ENCODE peak calls at places on chromosomes 16 and 17, in six cellular contexts. T is kidney, C is H1, L is choroid plexus epithelial cell, H is brain microvascular endothelial cell, W is A549. I is an unnamed sample.

GRCh38 chr17:61174310-61174709 is 225.3 kb upstream of the TBX2 start:
- DNase-seq in T (no peak), C (no peak), L (no peak), H (no peak), W (no peak), I (no peak)

GRCh38 chr16:31265329-31266245 is 5.8 kb downstream of the ITGAM start:
- DNase-seq in T (peak; percentile 81), C (peak; percentile 10), L (peak; percentile 46), H (peak; percentile 52), W (peak; percentile 95), I (peak; percentile 91)

GRCh38 chr17:47315451-47316266 is 8.1 kb upstream of the EFCAB13 start:
- DNase-seq in T (no peak), C (no peak), L (peak; percentile 96), H (peak; percentile 85), W (peak; percentile 84), I (peak; percentile 56)

GRCh38 chr17:21239680-21240374 is 13.4 kb downstream of the NATD1 start:
- DNase-seq in T (no peak), C (no peak), L (peak; percentile 57), H (peak; percentile 15), W (peak; percentile 84), I (no peak)

GRCh38 chr17:46950997-46951621 is 27.9 kb downstream of the RPRML start:
- DNase-seq in T (no peak), C (no peak), L (no peak), H (no peak), W (no peak), I (no peak)

GRCh38 chr17:44378171-44378705 is 11.2 kb downstream of the ITGA2B start:
- DNase-seq in T (peak; percentile 69), C (no peak), L (no peak), H (no peak), W (no peak), I (no peak)

GRCh38 chr17:81241648-81242420 is 2.7 kb downstream of the NDUFAF8 start:
- DNase-seq in T (peak; percentile 82), C (peak; percentile 50), L (peak; percentile 49), H (peak; percentile 27), W (peak; percentile 89), I (peak; percentile 72)

GRCh38 chr16:19733551-19733950 is 15.5 kb downstream of the IQCK start:
- DNase-seq in T (no peak), C (no peak), L (no peak), H (no peak), W (no peak), I (no peak)

GRCh38 chr16:53960954-53961616 is 257.1 kb downstream of the FTO start:
- DNase-seq in T (no peak), C (no peak), L (no peak), H (no peak), W (no peak), I (no peak)

GRCh38 chr16:70421473-70422311 is 17.2 kb downstream of the ST3GAL2 start:
- DNase-seq in T (no peak), C (no peak), L (no peak), H (no peak), W (no peak), I (no peak)

GRCh38 chr16:66619534-66620418 is 15.3 kb downstream of the CMTM3 start:
- DNase-seq in T (peak; percentile 39), C (no peak), L (peak; percentile 83), H (peak; percentile 60), W (no peak), I (no peak)

GRCh38 chr17:7436556-7437368 is 1.5 kb downstream of the TMEM102 start:
- DNase-seq in T (peak; percentile 94), C (no peak), L (peak; percentile 72), H (no peak), W (peak; percentile 87), I (peak; percentile 87)

GRCh38 chr16:29765167-29766032 is 12.7 kb upstream of the ZG16 start:
- DNase-seq in T (no peak), C (no peak), L (no peak), H (no peak), W (no peak), I (peak; percentile 85)

GRCh38 chr16:30896203-30896889 is at the start of gene CTF1:
- DNase-seq in T (peak; percentile 93), C (no peak), L (peak; percentile 82), H (peak; percentile 68), W (no peak), I (peak; percentile 52)

GRCh38 chr16:77579283-77579985 is 142.9 kb upstream of the NUDT7 start:
- DNase-seq in T (no peak), C (no peak), L (peak; percentile 84), H (no peak), W (no peak), I (no peak)

GRCh38 chr16:51049678-51050378 is 101.2 kb downstream of the SALL1 start:
- DNase-seq in T (no peak), C (no peak), L (no peak), H (no peak), W (no peak), I (no peak)

GRCh38 chr17:36188891-36189306 is 7.7 kb downstream of the CCL3L1 start:
- DNase-seq in T (no peak), C (no peak), L (no peak), H (no peak), W (no peak), I (no peak)

GRCh38 chr16:21263640-21264211 is 14.4 kb downstream of the CRYM start:
- DNase-seq in T (peak; percentile 71), C (no peak), L (no peak), H (no peak), W (peak; percentile 30), I (peak; percentile 40)

GRCh38 chr17:66514227-66514806 is 211.9 kb downstream of the PRKCA start:
- DNase-seq in T (no peak), C (no peak), L (no peak), H (peak; percentile 44), W (no peak), I (no peak)

GRCh38 chr16:85019659-85020245 is 7.8 kb upstream of the KIAA0513 start:
- DNase-seq in T (peak; percentile 80), C (no peak), L (no peak), H (no peak), W (no peak), I (no peak)

GRCh38 chr17:78541488-78542237 is 35.5 kb downstream of the DNAH17 start:
- DNase-seq in T (peak; percentile 23), C (no peak), L (no peak), H (peak; percentile 37), W (peak; percentile 90), I (peak; percentile 52)

GRCh38 chr17:58541249-58541648 is 26.8 kb upstream of the MTMR4 start:
- DNase-seq in T (no peak), C (no peak), L (peak; percentile 48), H (no peak), W (no peak), I (no peak)
- TF ChIP-seq CTCF in T (no peak), C (peak; percentile 64), L (peak; percentile 64), H (peak; percentile 63), W (peak; percentile 12), I (no peak)

GRCh38 chr17:17500999-17501605 is 4.9 kb upstream of the RASD1 start:
- DNase-seq in T (peak; percentile 42), C (no peak), L (no peak), H (no peak), W (no peak), I (no peak)
- TF ChIP-seq CTCF in T (no peak), C (peak; percentile 32), L (no peak), H (peak; percentile 61), W (no peak), I (no peak)

GRCh38 chr17:2170023-2170422 is 115.1 kb downstream of the HIC1 start:
- DNase-seq in T (no peak), C (no peak), L (no peak), H (no peak), W (no peak), I (no peak)
- TF ChIP-seq CTCF in T (no peak), C (peak; percentile 71), L (peak; percentile 43), H (peak; percentile 49), W (peak; percentile 25), I (no peak)

GRCh38 chr17:82356028-82356427 is 3.0 kb upstream of the TEX19 start:
- DNase-seq in T (peak; percentile 88), C (no peak), L (peak; percentile 22), H (no peak), W (no peak), I (no peak)

GRCh38 chr17:82356845-82357355 is 2.1 kb upstream of the TEX19 start:
- DNase-seq in T (no peak), C (no peak), L (no peak), H (no peak), W (no peak), I (no peak)

GRCh38 chr17:82361885-82362633 is 3.0 kb downstream of the TEX19 start:
- DNase-seq in T (no peak), C (no peak), L (no peak), H (no peak), W (no peak), I (no peak)

GRCh38 chr17:82357394-82357793 is 1.7 kb upstream of the TEX19 start:
- DNase-seq in T (no peak), C (no peak), L (no peak), H (no peak), W (no peak), I (no peak)

GRCh38 chr17:82358467-82359350 is at the start of gene TEX19:
- DNase-seq in T (no peak), C (no peak), L (no peak), H (no peak), W (peak; percentile 54), I (no peak)
- TF ChIP-seq CTCF in T (no peak), C (no peak), L (peak; percentile 2), H (no peak), W (no peak), I (no peak)

DNA sequence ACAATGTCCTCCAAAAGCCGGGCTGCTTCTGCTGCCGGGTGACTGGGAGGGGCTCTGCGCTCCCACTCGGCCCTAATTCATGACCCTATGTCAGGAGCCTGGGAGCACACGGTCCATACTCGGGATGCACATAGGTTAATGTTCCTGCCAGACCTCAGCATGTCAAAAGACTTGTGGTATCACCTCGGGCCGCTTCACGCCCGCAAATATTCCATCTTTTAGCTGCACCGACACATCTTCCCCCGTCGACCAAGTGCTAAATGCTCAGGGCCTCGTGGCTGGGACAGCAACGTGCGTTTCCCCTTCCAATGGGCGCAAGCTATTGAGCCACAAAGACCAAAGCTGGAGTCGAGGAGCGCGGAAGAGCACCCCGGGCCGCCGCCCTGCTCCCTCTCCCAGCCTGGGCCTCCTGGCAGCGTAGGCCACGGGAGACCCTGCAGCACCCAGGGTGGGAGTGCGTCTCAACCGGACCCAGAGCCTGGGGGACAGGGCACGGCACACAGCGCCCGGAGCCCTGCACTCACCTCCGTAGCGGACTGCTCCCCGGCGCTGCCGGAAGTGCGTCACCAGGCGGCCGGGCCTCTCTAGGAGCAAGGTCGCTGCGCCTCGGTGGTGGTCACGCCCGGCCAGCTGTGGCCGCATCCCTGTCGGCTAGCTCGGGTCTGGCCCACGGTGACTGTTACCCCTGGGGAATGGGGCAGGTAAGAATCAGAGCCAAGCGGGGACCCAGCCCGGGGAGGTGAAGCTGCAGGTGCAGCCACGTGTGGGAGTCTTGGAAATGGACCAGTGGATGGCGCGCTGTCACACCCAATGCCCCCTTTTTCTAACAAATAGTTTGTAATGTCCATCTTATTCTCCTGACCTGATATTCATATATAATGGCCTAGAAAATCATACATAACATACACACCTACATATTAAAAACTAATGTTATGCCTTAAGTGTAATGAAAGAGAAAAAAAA is at the start of gene ZNF23:
- DNase-seq in T (peak; percentile 96), C (no peak), L (peak; percentile 78), H (peak; percentile 43), W (peak; percentile 93), I (peak; percentile 90)
- TF ChIP-seq CTCF in T (peak; percentile 21), C (peak; percentile 8), L (no peak), H (peak; percentile 34), W (no peak), I (no peak)